ENCODE peak calls at places on chromosomes 7 and 10, in eight cellular contexts. P is pancreas, Y is endodermal cell, Z is suprapubic skin, A is thoracic aorta, Q is uterus, F is AG04450, V is Panc1. S is an unnamed sample.

GRCh38 chr7:90216080-90216674 is 4.6 kb downstream of the STEAP2 start:
- DNase-seq in P (no peak), Y (no peak), Z (no peak), A (no peak), Q (no peak), F (no peak), V (no peak), S (no peak)

GRCh38 chr10:47222461-47222860 is 77.5 kb upstream of the GDF10 start:
- DNase-seq in P (no peak), Y (peak; percentile 24), Z (no peak), A (no peak), Q (no peak), F (no peak), V (no peak), S (no peak)

GRCh38 chr7:40489844-40490602 is 355.2 kb downstream of the SUGCT start:
- DNase-seq in P (no peak), Y (no peak), Z (no peak), A (no peak), Q (no peak), F (no peak), V (no peak), S (no peak)

GRCh38 chr10:100481462-100482081 is 18.8 kb downstream of the WNT8B start:
- DNase-seq in P (peak; percentile 86), Y (peak; percentile 98), Z (peak; percentile 91), A (peak; percentile 51), Q (peak; percentile 81), F (peak; percentile 59), V (peak; percentile 96), S (peak; percentile 88)

GRCh38 chr7:69864822-69865221 is 266.5 kb downstream of the AUTS2 start:
- DNase-seq in P (no peak), Y (no peak), Z (no peak), A (no peak), Q (no peak), F (no peak), V (no peak), S (no peak)

GRCh38 chr10:103885617-103886016 is 30.2 kb upstream of the SH3PXD2A start:
- DNase-seq in P (no peak), Y (no peak), Z (no peak), A (no peak), Q (no peak), F (no peak), V (no peak), S (no peak)

GRCh38 chr7:90173127-90173844 is 19.0 kb downstream of the STEAP1 start:
- DNase-seq in P (no peak), Y (no peak), Z (no peak), A (no peak), Q (no peak), F (peak; percentile 46), V (no peak), S (no peak)

GRCh38 chr7:84506151-84506550 is 311.6 kb upstream of the SEMA3A start:
- DNase-seq in P (no peak), Y (no peak), Z (no peak), A (no peak), Q (no peak), F (no peak), V (no peak), S (no peak)

GRCh38 chr7:142375710-142376313 is 118.0 kb upstream of the PRSS58 start:
- DNase-seq in P (no peak), Y (peak; percentile 91), Z (no peak), A (no peak), Q (no peak), F (no peak), V (no peak), S (no peak)

GRCh38 chr10:62584726-62585125 is 210.6 kb downstream of the ZNF365 start:
- DNase-seq in P (no peak), Y (no peak), Z (no peak), A (no peak), Q (no peak), F (no peak), V (no peak), S (no peak)

GRCh38 chr10:62582098-62582705 is 208.0 kb downstream of the ZNF365 start:
- DNase-seq in P (no peak), Y (no peak), Z (no peak), A (no peak), Q (no peak), F (no peak), V (no peak), S (no peak)

GRCh38 chr10:62584216-62584615 is 210.0 kb downstream of the ZNF365 start:
- DNase-seq in P (no peak), Y (no peak), Z (no peak), A (no peak), Q (no peak), F (peak; percentile 90), V (no peak), S (no peak)

GRCh38 chr10:62581351-62581750 is 207.2 kb downstream of the ZNF365 start:
- DNase-seq in P (no peak), Y (no peak), Z (no peak), A (no peak), Q (no peak), F (no peak), V (no peak), S (no peak)

GRCh38 chr10:62582804-62583208 is 208.6 kb downstream of the ZNF365 start:
- DNase-seq in P (no peak), Y (no peak), Z (peak; percentile 89), A (peak; percentile 25), Q (peak; percentile 49), F (peak; percentile 86), V (no peak), S (no peak)
- H3K27ac ChIP-seq in P (no peak overlapping the region), Y (no peak overlapping the region), Z (peak overlapping the region; percentile 71), A (no peak overlapping the region), Q (no peak overlapping the region), F (peak overlapping the region; percentile 92), V (no peak overlapping the region), S (no peak overlapping the region)

DNA sequence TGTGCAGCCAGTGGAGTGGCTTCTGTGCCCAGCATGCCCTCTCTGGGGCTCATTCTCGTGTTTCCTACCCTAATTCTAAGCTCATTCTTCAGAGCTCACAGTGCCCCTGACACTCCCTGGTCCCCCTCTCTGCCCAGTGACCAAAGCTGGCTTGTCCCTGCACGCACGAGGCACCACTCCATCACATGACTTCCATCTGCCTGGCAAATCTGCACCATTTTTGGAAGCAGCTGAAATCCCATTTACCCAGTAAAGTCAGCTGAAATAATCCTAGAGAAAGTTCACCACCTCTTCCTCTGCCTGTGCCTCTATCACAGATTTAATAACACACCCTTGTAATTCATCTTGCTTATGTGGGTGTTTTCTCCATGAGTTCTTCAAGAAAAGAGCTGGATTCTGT is 616.9 kb downstream of the PTPRN2 start:
- DNase-seq in P (no peak), Y (no peak), Z (peak; percentile 5), A (no peak), Q (no peak), F (no peak), V (no peak), S (no peak)
- H3K9me3 ChIP-seq in P (no peaks in the 10 kb centered on the region), Y (peaks cover 89% of the 10 kb centered on the region), Z (peaks cover 27% of the 10 kb centered on the region), A (peaks cover 11% of the 10 kb centered on the region), Q (no peaks in the 10 kb centered on the region), F (peaks cover 74% of the 10 kb centered on the region), V (no peaks in the 10 kb centered on the region), S (no peaks in the 10 kb centered on the region)

DNA sequence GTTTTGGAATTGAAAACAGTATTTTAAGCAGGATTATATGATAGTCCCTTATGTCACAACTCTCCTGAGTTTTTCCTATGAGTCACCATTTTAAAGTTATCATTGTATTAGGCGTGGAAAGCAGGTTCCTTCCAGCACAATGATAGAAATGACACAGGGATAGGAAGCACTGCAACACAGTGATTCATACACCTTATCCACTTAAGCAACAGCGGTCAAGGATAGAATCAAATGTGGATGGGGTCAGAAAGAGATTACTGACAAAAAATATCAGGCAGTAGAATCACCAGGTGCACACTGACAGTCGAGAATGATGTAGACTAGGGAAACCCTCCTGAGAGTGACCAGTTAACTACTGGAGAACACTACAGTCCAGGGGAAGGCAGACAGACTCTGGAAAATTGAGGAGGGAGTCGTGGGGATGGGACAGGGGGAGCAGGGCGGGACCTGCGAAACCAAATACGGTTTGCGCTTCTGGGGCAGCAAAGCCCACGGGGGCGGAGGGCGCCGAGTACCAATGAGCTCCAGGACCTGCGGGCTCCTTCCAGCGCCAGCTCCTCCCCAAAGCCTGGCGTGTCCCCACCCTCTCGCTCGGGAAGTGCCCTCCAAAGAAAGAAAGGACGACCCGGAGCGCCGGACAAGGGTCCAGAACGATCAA is 479 bp downstream of the PNPLA8 start:
- DNase-seq in P (no peak), Y (peak; percentile 92), Z (no peak), A (no peak), Q (no peak), F (peak; percentile 67), V (peak; percentile 61), S (no peak)
- TF ChIP-seq CTCF in P (no peak), Y (no peak), Z (no peak), A (no peak), Q (no peak), F (no peak), V (no peak), S (no peak)

DNA sequence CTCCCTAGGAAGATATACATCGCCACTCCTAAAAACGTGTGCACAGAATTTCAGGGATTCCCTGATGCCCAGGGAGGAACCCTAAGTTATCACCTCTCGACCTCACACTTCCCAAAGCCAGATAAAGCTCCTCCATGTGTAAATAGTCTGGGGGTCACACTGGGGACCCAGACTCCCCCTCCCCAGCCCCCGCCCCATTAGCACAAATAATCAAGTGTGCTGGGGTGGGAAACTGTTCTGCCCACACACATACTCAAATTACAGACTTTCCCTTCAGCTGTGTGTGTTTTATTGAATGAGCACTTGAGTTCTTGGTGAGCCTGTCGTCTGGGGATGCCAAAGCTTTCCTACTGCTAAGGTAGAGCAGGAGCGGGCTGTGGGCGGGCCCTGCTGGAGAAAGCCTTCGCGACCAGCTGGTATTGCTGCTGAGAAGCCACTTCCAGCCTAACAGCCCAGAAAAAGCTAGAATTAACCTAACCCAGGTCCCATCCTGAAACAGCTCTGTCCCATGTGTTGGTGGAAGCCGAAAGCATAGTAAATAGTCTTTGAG is 87.0 kb upstream of the KMT2E start:
- DNase-seq in P (peak; percentile 63), Y (peak; percentile 84), Z (no peak), A (no peak), Q (no peak), F (no peak), V (no peak), S (no peak)
- H3K27ac ChIP-seq in P (peak overlapping the region; percentile 33), Y (no peak overlapping the region), Z (no peak overlapping the region), A (no peak overlapping the region), Q (no peak overlapping the region), F (no peak overlapping the region), V (no peak overlapping the region), S (no peak overlapping the region)

S was measured in CD8-positive, alpha-beta T cell.